ENCODE peak calls at places on chromosomes 6 and 20, in ten cellular contexts. E is PC-3, F is GM23338, V is GM23248, N is SK-N-SH, O is Karpas-422, Z is OCI-LY7, H is hepatocyte, J is MM.1S, T is PC-9. D is an unnamed sample. For H3K9me2, the result is how much of the 10 kb centered on the place peaks cover.

GRCh38 chr20:57708694-57709673 is 831 bp downstream of the PMEPA1 start:
- DNase-seq in E (no peak), F (no peak), V (peak), N (peak), O (no peak), Z (no peak), H (peak), J (no peak), T (no peak), D (no peak)

GRCh38 chr20:4067600-4068261 is 52.4 kb upstream of the RNF24 start:
- DNase-seq in E (peak), F (no peak), V (peak), N (no peak), O (no peak), Z (no peak), H (no peak), J (no peak), T (peak), D (no peak)

GRCh38 chr20:58308680-58309527 is 611 bp upstream of the RAB22A start:
- DNase-seq in E (peak), F (peak), V (peak), N (peak), O (peak), Z (peak), H (peak), J (peak), T (no peak), D (no peak)

GRCh38 chr6:19691465-19692167 is 145.6 kb upstream of the ID4 start:
- DNase-seq in E (no peak), F (peak), V (peak), N (peak), O (no peak), Z (no peak), H (peak), J (no peak), T (no peak), D (no peak)

GRCh38 chr20:17806739-17807441 is 107.1 kb downstream of the BANF2 start:
- DNase-seq in E (no peak), F (peak), V (peak), N (peak), O (no peak), Z (no peak), H (peak), J (no peak), T (no peak), D (no peak)

GRCh38 chr6:120378582-120379220 is 955.6 kb downstream of the TBC1D32 start:
- DNase-seq in E (peak), F (peak), V (peak), N (peak), O (peak), Z (peak), H (peak), J (peak), T (no peak), D (peak)

GRCh38 chr6:73731285-73731684 is 35.3 kb downstream of the CD109 start:
- DNase-seq in E (peak), F (no peak), V (no peak), N (no peak), O (no peak), Z (no peak), H (no peak), J (no peak), T (no peak), D (no peak)

GRCh38 chr20:32205502-32206382 is 1.8 kb downstream of the PLAGL2 start:
- DNase-seq in E (no peak), F (no peak), V (peak), N (peak), O (peak), Z (peak), H (peak), J (no peak), T (no peak), D (no peak)

GRCh38 chr6:1247058-1247457 is 64.8 kb upstream of the FOXQ1 start:
- DNase-seq in E (peak), F (no peak), V (no peak), N (no peak), O (no peak), Z (no peak), H (no peak), J (no peak), T (no peak), D (no peak)

GRCh38 chr6:47276377-47276776 is 33.3 kb downstream of the TNFRSF21 start:
- DNase-seq in E (no peak), F (no peak), V (no peak), N (no peak), O (no peak), Z (peak), H (no peak), J (no peak), T (no peak), D (no peak)

GRCh38 chr6:29702519-29703103 is 20.6 kb upstream of the HLA-F start:
- DNase-seq in E (peak), F (peak), V (peak), N (peak), O (peak), Z (peak), H (peak), J (no peak), T (peak), D (peak)

GRCh38 chr20:13118676-13119075 is 102.4 kb upstream of the ISM1 start:
- DNase-seq in E (no peak), F (no peak), V (no peak), N (no peak), O (no peak), Z (no peak), H (no peak), J (no peak), T (no peak), D (no peak)
- H3K4me2 ChIP-seq in E (no peak), F (no peak), V (no peak), N (no peak), O (no peak), Z (no peak), H (no peak), J (no peak), T (no peak), D (no peak)

GRCh38 chr6:54629132-54629531 is 217.4 kb upstream of the FAM83B start:
- DNase-seq in E (no peak), F (no peak), V (peak), N (no peak), O (no peak), Z (no peak), H (no peak), J (no peak), T (no peak), D (no peak)
- H3K9me2 ChIP-seq in E (under half), F (under half), V (under half), N (under half), O (under half), Z (under half), H (under half), J (under half), T (under half), D (under half)

GRCh38 chr6:40369891-40370290 is 217.3 kb downstream of the LRFN2 start:
- DNase-seq in E (no peak), F (no peak), V (no peak), N (no peak), O (no peak), Z (no peak), H (no peak), J (no peak), T (no peak), D (no peak)
- H3K4me2 ChIP-seq in E (no peak), F (no peak), V (no peak), N (no peak), O (no peak), Z (no peak), H (no peak), J (no peak), T (no peak), D (no peak)

GRCh38 chr6:157575436-157576145 is 194.6 kb downstream of the ZDHHC14 start:
- DNase-seq in E (no peak), F (no peak), V (no peak), N (no peak), O (no peak), Z (no peak), H (no peak), J (no peak), T (no peak), D (no peak)

GRCh38 chr6:157574851-157575424 is 193.9 kb downstream of the ZDHHC14 start:
- DNase-seq in E (no peak), F (no peak), V (no peak), N (no peak), O (no peak), Z (no peak), H (no peak), J (no peak), T (no peak), D (no peak)

GRCh38 chr6:157576621-157577390 is 195.8 kb downstream of the ZDHHC14 start:
- DNase-seq in E (no peak), F (no peak), V (no peak), N (no peak), O (no peak), Z (no peak), H (no peak), J (no peak), T (no peak), D (no peak)

GRCh38 chr6:157584036-157584435 is 203.0 kb downstream of the ZDHHC14 start:
- DNase-seq in E (no peak), F (no peak), V (no peak), N (no peak), O (no peak), Z (no peak), H (no peak), J (no peak), T (no peak), D (no peak)

DNA sequence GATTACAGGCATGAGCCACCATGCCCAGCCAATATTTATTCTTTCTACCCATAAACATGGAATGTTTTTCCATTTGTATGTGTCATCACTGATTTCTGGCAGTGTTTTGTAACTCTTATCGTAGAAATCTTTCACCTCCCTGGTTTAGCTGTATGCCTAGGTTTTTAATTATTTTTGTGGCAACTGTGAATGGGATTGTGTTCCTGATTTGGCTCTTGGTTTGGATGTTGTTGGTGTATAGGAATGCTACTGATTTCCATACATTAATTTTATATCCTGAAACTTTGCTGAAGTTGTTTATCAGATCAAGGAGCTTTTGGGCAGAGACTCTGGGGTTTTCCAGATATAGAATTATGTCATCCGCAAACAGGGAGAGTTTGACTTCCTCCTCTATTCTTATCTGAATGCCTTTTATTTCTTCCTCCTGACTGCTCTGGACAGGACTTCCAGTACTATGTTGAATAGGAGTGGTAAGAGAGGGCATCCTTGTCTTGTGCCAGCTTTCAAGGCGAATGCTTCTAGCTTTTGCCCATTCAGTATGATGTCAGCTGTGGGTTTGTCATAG is 198.6 kb downstream of the ZDHHC14 start:
- DNase-seq in E (peak), F (no peak), V (no peak), N (no peak), O (no peak), Z (no peak), H (no peak), J (no peak), T (peak), D (no peak)
- H3K9me2 ChIP-seq in E (under half), F (under half), V (under half), N (under half), O (under half), Z (under half), H (under half), J (under half), T (under half), D (under half)

GRCh38 chr6:81098109-81098814 is 654.2 kb downstream of the TENT5A start:
- DNase-seq in E (no peak), F (no peak), V (no peak), N (no peak), O (no peak), Z (no peak), H (no peak), J (no peak), T (no peak), D (no peak)
- H3K4me2 ChIP-seq in E (no peak), F (no peak), V (no peak), N (no peak), O (no peak), Z (no peak), H (no peak), J (no peak), T (no peak), D (no peak)

GRCh38 chr6:134903448-134903847 is 46.5 kb downstream of the ALDH8A1 start:
- DNase-seq in E (no peak), F (no peak), V (peak), N (no peak), O (no peak), Z (no peak), H (peak), J (no peak), T (no peak), D (no peak)
- H3K9me2 ChIP-seq in E (under half), F (under half), V (under half), N (under half), O (under half), Z (under half), H (under half), J (under half), T (under half), D (under half)

GRCh38 chr6:132967871-132968270 is 153.5 kb downstream of the RPS12 start:
- DNase-seq in E (peak), F (no peak), V (no peak), N (no peak), O (no peak), Z (no peak), H (no peak), J (no peak), T (no peak), D (no peak)

GRCh38 chr6:132964101-132964867 is 149.9 kb downstream of the RPS12 start:
- DNase-seq in E (peak), F (no peak), V (peak), N (peak), O (no peak), Z (no peak), H (peak), J (peak), T (peak), D (no peak)

GRCh38 chr6:132962936-132963579 is 148.7 kb downstream of the RPS12 start:
- DNase-seq in E (peak), F (peak), V (peak), N (peak), O (peak), Z (peak), H (peak), J (peak), T (peak), D (peak)

GRCh38 chr6:132961610-132962009 is 147.2 kb downstream of the RPS12 start:
- DNase-seq in E (peak), F (peak), V (peak), N (no peak), O (peak), Z (peak), H (no peak), J (no peak), T (no peak), D (no peak)

DNA sequence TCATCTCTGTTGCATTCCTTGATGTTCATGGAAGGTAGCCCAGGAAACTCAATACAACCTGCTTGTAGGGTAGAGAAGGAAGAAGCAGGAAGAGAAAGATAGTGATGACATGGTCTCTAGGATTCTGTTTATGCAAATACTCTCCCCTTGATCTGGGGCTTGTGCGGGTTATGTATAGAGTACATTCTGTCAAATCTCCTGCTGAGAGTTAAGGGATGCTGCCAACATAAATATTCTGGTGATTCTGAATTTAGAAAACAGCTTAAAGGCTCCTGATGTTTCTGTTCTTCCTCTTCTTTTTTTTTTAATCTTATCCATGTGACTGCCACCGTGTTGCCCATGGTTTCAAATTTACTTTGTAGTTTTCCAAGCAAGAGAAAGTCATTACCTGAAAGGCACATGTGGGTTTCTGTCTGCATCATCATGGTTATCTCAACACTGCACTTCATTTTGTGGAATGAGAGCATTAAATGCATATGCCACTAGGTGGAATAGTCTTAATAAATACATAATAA is 150.6 kb downstream of the RPS12 start:
- DNase-seq in E (peak), F (no peak), V (no peak), N (no peak), O (no peak), Z (no peak), H (no peak), J (peak), T (no peak), D (no peak)
- H3K4me2 ChIP-seq in E (peak), F (no peak), V (no peak), N (no peak), O (no peak), Z (no peak), H (no peak), J (peak), T (no peak), D (no peak)

DNA sequence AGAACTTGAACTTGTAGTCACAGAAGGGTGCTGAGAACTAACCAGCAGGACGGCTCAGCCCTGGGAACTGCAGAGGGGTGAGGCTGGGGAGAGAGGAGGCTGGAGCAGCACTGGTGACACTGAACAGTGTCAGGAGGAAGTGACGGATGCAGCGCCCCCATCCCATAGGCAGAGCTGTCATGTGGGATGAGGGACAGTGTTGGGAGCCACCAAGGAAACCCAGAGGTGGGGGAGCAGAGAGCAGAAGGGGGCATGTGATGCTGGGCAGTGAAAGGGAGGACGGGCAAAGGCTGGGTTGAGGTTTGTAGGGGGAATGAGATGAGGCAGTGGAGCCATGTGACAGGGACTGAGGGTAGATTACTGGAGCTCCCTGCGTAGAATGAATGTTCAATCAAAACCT is 2.1 kb downstream of the HLA-DPB1 start:
- DNase-seq in E (no peak), F (no peak), V (no peak), N (no peak), O (peak), Z (no peak), H (no peak), J (no peak), T (no peak), D (no peak)
- H3K9me2 ChIP-seq in E (under half), F (under half), V (under half), N (under half), O (under half), Z (under half), H (under half), J (under half), T (under half), D (under half)